ENCODE peak calls at places on chromosomes 3 and 15, in nine cellular contexts. R is uterus; M is heart left ventricle; X is right atrium auricular region; G is kidney; T is adrenal gland; F is CD8-positive, alpha-beta memory T cell; E is CD4-positive, CD25-positive, alpha-beta regulatory T cell; N is A549. J is an unnamed sample. For H3K4me1, the result is how much of the 10 kb centered on the place peaks cover.

GRCh38 chr15:85792872-85793621 is 1.7 kb downstream of the KLHL25 start:
- DNase-seq in G (peak), X (no peak), N (no peak), T (no peak), M (no peak), R (no peak), E (peak), F (no peak), J (no peak)

GRCh38 chr3:38314767-38315487 is 31.7 kb upstream of the XYLB start:
- DNase-seq in F (no peak), G (no peak), X (peak), E (no peak), N (no peak), T (no peak), R (no peak), M (no peak), J (no peak)

GRCh38 chr3:40620151-40620550 is 95.4 kb downstream of the ZNF621 start:
- DNase-seq in M (no peak), R (no peak), E (no peak), N (no peak), F (no peak), G (no peak), T (no peak), X (no peak), J (no peak)

GRCh38 chr3:127613406-127613805 is 15.2 kb downstream of the MCM2 start:
- DNase-seq in M (no peak), F (no peak), E (no peak), R (no peak), N (no peak), T (peak), X (no peak), G (no peak), J (peak)

GRCh38 chr15:98914626-98915025 is 93.0 kb downstream of the PGPEP1L start:
- DNase-seq in E (no peak), G (no peak), R (no peak), N (peak), X (no peak), F (no peak), M (no peak), T (no peak), J (no peak)

GRCh38 chr3:65593780-65594752 is 444.7 kb downstream of the MAGI1 start:
- DNase-seq in M (no peak), E (no peak), N (no peak), G (no peak), F (no peak), R (no peak), T (no peak), X (no peak), J (no peak)

GRCh38 chr3:14460342-14461005 is 58.1 kb downstream of the SLC6A6 start:
- DNase-seq in N (peak), F (no peak), R (peak), E (no peak), T (peak), M (peak), G (peak), X (peak), J (no peak)

GRCh38 chr3:79111375-79112052 is 656.3 kb downstream of the ROBO1 start:
- DNase-seq in T (no peak), M (no peak), G (no peak), F (no peak), N (no peak), E (no peak), R (no peak), X (no peak), J (no peak)

GRCh38 chr3:46082021-46082420 is 54.7 kb upstream of the XCR1 start:
- DNase-seq in R (no peak), G (no peak), N (no peak), T (no peak), E (no peak), M (no peak), X (no peak), F (no peak), J (no peak)

GRCh38 chr3:111924283-111924682 is 54.5 kb upstream of the ABHD10 start:
- DNase-seq in N (no peak), T (no peak), M (peak), G (peak), F (no peak), R (no peak), E (no peak), X (peak), J (peak)

GRCh38 chr15:90915216-90915807 is 12.2 kb downstream of the MAN2A2 start:
- DNase-seq in T (no peak), G (peak), N (no peak), R (no peak), E (no peak), X (no peak), F (no peak), M (no peak), J (peak)

GRCh38 chr15:42148808-42149492 is 7.5 kb downstream of the PLA2G4F start:
- DNase-seq in R (no peak), G (no peak), N (no peak), E (no peak), F (no peak), M (no peak), X (no peak), T (no peak), J (no peak)

GRCh38 chr3:8484409-8485140 is 17.0 kb upstream of the LMCD1 start:
- DNase-seq in F (no peak), G (no peak), T (no peak), X (no peak), E (no peak), M (no peak), N (no peak), R (no peak), J (no peak)

GRCh38 chr3:63746211-63746610 is 72.9 kb upstream of the C3orf49 start:
- DNase-seq in G (no peak), R (no peak), M (no peak), E (no peak), N (no peak), F (no peak), T (no peak), X (no peak), J (no peak)

GRCh38 chr3:111859061-111859973 is at the start of gene PHLDB2:
- DNase-seq in M (peak), G (peak), T (peak), X (peak), R (peak), E (peak), F (peak), N (peak), J (peak)

GRCh38 chr3:122219242-122219872 is 35.9 kb downstream of the CASR start:
- DNase-seq in R (no peak), F (no peak), E (no peak), T (no peak), G (no peak), N (no peak), X (no peak), M (no peak), J (no peak)
- H3K4me1 ChIP-seq in R (under half), F (under half), E (under half), T (under half), G (under half), N (under half), X (under half), M (under half), J (under half)

GRCh38 chr15:67548862-67549651 is 6.6 kb downstream of the MAP2K5 start:
- DNase-seq in T (no peak), R (no peak), E (no peak), M (peak), N (no peak), X (no peak), F (no peak), G (no peak), J (no peak)
- H3K4me1 ChIP-seq in T (under half), R (under half), E (under half), M (under half), N (under half), X (under half), F (under half), G (under half), J (under half)

DNA sequence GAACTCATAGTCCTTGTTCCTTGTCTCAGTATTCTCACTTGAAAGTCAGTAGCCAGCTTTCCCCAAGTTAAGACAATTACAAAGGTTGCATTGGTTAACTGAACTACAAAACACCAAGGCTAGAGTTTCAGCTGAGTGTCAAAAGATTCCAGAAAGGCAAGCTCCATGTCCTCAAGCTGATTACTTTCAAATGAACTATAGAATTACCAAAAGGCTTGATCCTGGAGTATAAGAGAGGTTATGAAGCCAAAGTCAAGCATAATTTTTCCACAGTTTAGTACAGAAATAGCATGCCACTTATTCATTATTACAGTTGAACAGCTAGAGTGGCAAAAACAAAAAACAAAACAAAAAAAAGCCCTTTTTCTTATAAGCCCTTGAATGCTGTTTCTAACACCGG is 51.9 kb downstream of the ZBTB20 start:
- DNase-seq in F (no peak), N (no peak), X (no peak), R (no peak), E (no peak), G (no peak), M (no peak), T (no peak), J (no peak)
- H3K4me1 ChIP-seq in F (under half), N (under half), X (half or more), R (under half), E (under half), G (under half), M (under half), T (half or more), J (under half)

GRCh38 chr15:89103481-89104171 is 15.4 kb downstream of the ABHD2 start:
- DNase-seq in F (no peak), X (no peak), T (no peak), G (no peak), R (no peak), E (no peak), N (no peak), M (no peak), J (no peak)
- H3K4me1 ChIP-seq in F (under half), X (half or more), T (half or more), G (under half), R (under half), E (under half), N (half or more), M (under half), J (half or more)

GRCh38 chr3:32852146-32852545 is 34.3 kb downstream of the TRIM71 start:
- DNase-seq in T (no peak), F (no peak), M (no peak), R (no peak), E (no peak), G (no peak), N (no peak), X (no peak), J (no peak)

GRCh38 chr3:32857921-32858320 is 40.1 kb downstream of the TRIM71 start:
- DNase-seq in T (no peak), F (no peak), N (no peak), X (no peak), M (no peak), E (no peak), G (no peak), R (no peak), J (no peak)

GRCh38 chr3:32856355-32856889 is 38.6 kb downstream of the TRIM71 start:
- DNase-seq in N (peak), F (no peak), M (no peak), X (no peak), R (no peak), E (no peak), T (no peak), G (no peak), J (peak)

GRCh38 chr3:32856901-32857507 is 39.2 kb downstream of the TRIM71 start:
- DNase-seq in X (no peak), M (no peak), N (no peak), E (no peak), T (no peak), R (no peak), G (no peak), F (no peak), J (no peak)

GRCh38 chr3:32855350-32855953 is 37.7 kb downstream of the TRIM71 start:
- DNase-seq in M (no peak), X (no peak), E (no peak), R (no peak), N (no peak), T (no peak), G (no peak), F (no peak), J (no peak)
- H3K4me1 ChIP-seq in M (under half), X (under half), E (under half), R (under half), N (under half), T (under half), G (under half), F (under half), J (under half)

GRCh38 chr3:69251078-69251805 is 128.8 kb upstream of the LMOD3 start:
- DNase-seq in N (no peak), R (no peak), X (no peak), G (no peak), F (no peak), M (no peak), T (no peak), E (no peak), J (no peak)

GRCh38 chr3:69252141-69252540 is 129.7 kb upstream of the LMOD3 start:
- DNase-seq in R (no peak), F (no peak), T (no peak), X (no peak), M (no peak), N (no peak), E (no peak), G (no peak), J (no peak)

GRCh38 chr3:69252631-69253030 is 130.2 kb upstream of the LMOD3 start:
- DNase-seq in M (no peak), F (no peak), X (no peak), T (no peak), G (no peak), N (no peak), R (no peak), E (no peak), J (no peak)

GRCh38 chr3:69255928-69256327 is 130.0 kb downstream of the FRMD4B start:
- DNase-seq in E (no peak), R (no peak), G (no peak), X (no peak), T (no peak), M (no peak), F (no peak), N (no peak), J (no peak)

GRCh38 chr3:69254351-69254750 is 131.5 kb downstream of the FRMD4B start:
- DNase-seq in T (no peak), F (no peak), M (no peak), R (no peak), N (no peak), E (no peak), G (no peak), X (no peak), J (no peak)
- H3K4me1 ChIP-seq in T (under half), F (under half), M (under half), R (under half), N (under half), E (under half), G (under half), X (under half), J (under half)

DNA sequence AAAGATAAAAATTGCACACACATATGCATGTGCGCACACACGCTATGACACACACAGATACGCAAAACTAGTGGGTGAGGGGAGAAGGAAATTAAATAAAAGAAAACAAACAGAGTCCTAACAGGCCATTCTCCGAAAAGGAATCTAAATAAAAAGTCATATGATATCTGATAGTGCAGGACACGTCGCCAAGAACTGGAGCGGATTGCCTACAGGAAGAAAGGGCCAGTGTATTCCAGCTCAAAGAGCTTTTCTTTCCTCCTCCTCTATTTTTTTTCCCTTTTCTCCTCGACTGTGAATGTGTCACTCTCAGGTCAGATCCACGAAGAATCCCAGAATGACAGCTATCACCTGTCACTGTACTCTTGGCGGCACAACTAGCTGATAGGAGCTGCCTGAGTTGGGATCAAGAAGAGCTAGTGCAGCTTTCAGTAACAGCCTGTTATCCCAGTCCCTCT is 157.8 kb downstream of the TIGIT start:
- DNase-seq in G (no peak), E (no peak), T (no peak), N (no peak), M (peak), X (no peak), R (no peak), F (no peak), J (no peak)
- H3K4me1 ChIP-seq in G (under half), E (under half), T (under half), N (under half), M (under half), X (half or more), R (under half), F (under half), J (under half)

GRCh38 chr3:50616003-50616769 is 765 bp upstream of the MAPKAPK3 start:
- DNase-seq in F (peak), N (peak), X (peak), E (peak), M (peak), R (peak), T (peak), G (peak), J (peak)

GRCh38 chr3:50615190-50615589 is 1.8 kb upstream of the MAPKAPK3 start:
- DNase-seq in R (no peak), F (no peak), N (no peak), M (no peak), X (no peak), G (no peak), T (no peak), E (no peak), J (no peak)

GRCh38 chr3:50617911-50618481 is 1.0 kb downstream of the MAPKAPK3 start:
- DNase-seq in N (no peak), T (no peak), X (no peak), M (peak), R (no peak), E (no peak), G (no peak), F (no peak), J (no peak)

GRCh38 chr3:50616770-50617095 is 218 bp upstream of the MAPKAPK3 start:
- DNase-seq in F (peak), M (peak), X (peak), N (peak), R (peak), T (peak), E (peak), G (peak), J (peak)

DNA sequence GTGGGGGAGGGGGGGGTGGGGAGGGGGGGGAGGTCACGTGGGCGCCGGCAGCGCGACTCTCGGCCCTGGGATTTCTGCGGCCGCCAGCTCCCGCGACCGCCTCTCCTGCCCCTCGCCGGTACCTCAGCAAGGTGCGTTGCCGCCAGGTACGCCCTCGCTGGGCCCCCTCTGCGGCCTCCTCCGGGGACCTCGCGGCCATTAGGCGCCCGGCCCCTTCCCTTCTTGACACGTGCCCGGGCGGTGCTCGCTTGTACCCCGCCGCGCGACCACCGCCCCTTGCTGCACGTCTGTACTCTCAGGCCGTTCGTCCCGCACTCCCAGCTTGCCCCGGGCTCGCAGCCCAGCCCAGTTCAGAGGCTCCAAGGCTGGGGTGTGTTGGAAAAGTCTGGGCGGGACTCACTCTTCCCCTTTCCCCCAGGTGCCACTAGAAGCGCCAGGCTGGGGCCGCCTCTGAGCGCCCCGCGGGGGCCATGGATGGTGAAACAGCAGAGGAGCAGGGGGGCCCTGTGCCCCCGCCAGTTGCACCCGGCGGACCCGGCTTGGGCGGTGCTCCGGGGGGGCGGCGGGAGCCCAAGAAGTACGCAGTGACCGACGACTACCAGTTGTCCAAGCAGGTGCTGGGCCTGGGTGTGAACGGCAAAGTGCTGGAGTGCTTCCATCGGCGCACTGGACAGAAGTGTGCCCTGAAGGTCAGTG is at the start of gene MAPKAPK3:
- DNase-seq in M (peak), X (no peak), N (no peak), E (no peak), R (peak), F (no peak), G (peak), T (peak), J (no peak)
- H3K4me1 ChIP-seq in M (under half), X (half or more), N (under half), E (half or more), R (under half), F (half or more), G (under half), T (under half), J (half or more)

DNA sequence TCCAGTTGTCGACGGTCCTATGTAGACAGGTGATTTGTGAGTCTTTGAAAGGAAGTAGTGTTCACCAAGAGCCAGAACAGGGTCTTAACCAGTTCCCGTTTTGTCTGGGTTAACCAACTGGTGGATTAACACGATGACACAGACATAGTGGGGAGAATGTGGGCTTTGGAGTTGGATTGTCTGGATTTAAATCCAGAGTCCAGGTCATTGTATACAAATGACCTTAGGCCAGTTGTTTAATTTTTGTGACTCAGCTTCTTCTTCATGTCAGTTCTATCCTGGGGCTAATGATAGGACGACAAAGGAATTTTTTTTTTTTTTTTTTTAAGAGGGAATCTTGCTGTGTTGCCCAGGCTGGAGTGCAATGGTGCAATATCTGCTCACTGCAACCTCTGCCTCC is 126.7 kb downstream of the LPP start:
- DNase-seq in G (no peak), T (no peak), X (no peak), F (no peak), M (no peak), N (no peak), E (no peak), R (no peak), J (no peak)
- H3K4me1 ChIP-seq in G (under half), T (under half), X (half or more), F (under half), M (under half), N (half or more), E (under half), R (under half), J (under half)

J was measured in lower lobe of right lung.